ENCODE peak calls at places on chromosomes 7 and 10, in nine cellular contexts. W is RPMI8226; Q is GM23248; E is NT2/D1; H is posterior cingulate gyrus; N is CD4-positive, alpha-beta memory T cell; O is NB4; T is Calu3; Z is stimulated activated CD4-positive, alpha-beta T cell treated with anti-CD3 and anti-CD28 coated beads, TNF-alpha, amount 100 ng/mL, for 1 hour. P is an unnamed sample.

GRCh38 chr10:95327367-95327766 is 36.6 kb upstream of the PDLIM1 start:
- DNase-seq in Q (no peak), T (no peak), W (no peak), O (no peak), H (peak; percentile 33), N (no peak), Z (no peak), E (no peak), P (no peak)

GRCh38 chr7:17009007-17009719 is 127.4 kb upstream of the AGR3 start:
- DNase-seq in H (no peak), N (peak; percentile 42), Q (peak; percentile 50), T (no peak), O (peak; percentile 69), E (peak; percentile 18), W (no peak), Z (no peak), P (no peak)

GRCh38 chr7:92831716-92832622 is 4.4 kb downstream of the CDK6 start:
- DNase-seq in Q (peak; percentile 94), T (peak; percentile 8), O (peak; percentile 12), E (no peak), H (no peak), N (no peak), Z (no peak), W (peak; percentile 19), P (peak; percentile 18)

GRCh38 chr7:107945332-107945731 is 54.3 kb downstream of the DLD start:
- DNase-seq in T (no peak), E (no peak), H (no peak), Q (no peak), W (no peak), O (no peak), Z (no peak), N (no peak), P (no peak)

GRCh38 chr7:120486164-120486563 is 213.2 kb downstream of the KCND2 start:
- DNase-seq in E (no peak), Q (no peak), H (no peak), W (no peak), O (no peak), Z (no peak), N (no peak), T (no peak), P (no peak)

GRCh38 chr10:108789911-108790310 is 1133.4 kb downstream of the XPNPEP1 start:
- DNase-seq in Q (peak; percentile 89), T (no peak), W (no peak), N (no peak), H (no peak), O (no peak), Z (no peak), E (no peak), P (no peak)

GRCh38 chr10:69445094-69445493 is 6.2 kb upstream of the TSPAN15 start:
- DNase-seq in Q (peak; percentile 27), E (no peak), N (no peak), T (no peak), Z (no peak), O (no peak), H (no peak), W (no peak), P (no peak)

GRCh38 chr10:26960308-26960707 is 99.5 kb upstream of the ABI1 start:
- DNase-seq in Z (no peak), T (no peak), O (no peak), Q (peak; percentile 32), H (no peak), N (no peak), E (no peak), W (no peak), P (no peak)

GRCh38 chr10:78602201-78602917 is 466.4 kb upstream of the ZMIZ1 start:
- DNase-seq in T (no peak), O (no peak), Q (peak; percentile 19), N (no peak), W (no peak), H (no peak), Z (no peak), E (no peak), P (no peak)

GRCh38 chr7:29346574-29346973 is 152.0 kb downstream of the CHN2 start:
- DNase-seq in Q (no peak), T (no peak), E (no peak), Z (no peak), O (no peak), H (no peak), W (no peak), N (no peak), P (no peak)

GRCh38 chr7:80044796-80045195 is 89.8 kb upstream of the GNAI1 start:
- DNase-seq in T (no peak), Q (no peak), O (no peak), W (no peak), E (no peak), H (no peak), N (no peak), Z (no peak), P (no peak)

GRCh38 chr10:111516144-111516543 is 439.3 kb downstream of the ADRA2A start:
- DNase-seq in H (no peak), T (no peak), Z (no peak), Q (no peak), N (no peak), W (no peak), O (no peak), E (no peak), P (no peak)

GRCh38 chr10:47262606-47263295 is 37.2 kb upstream of the GDF10 start:
- DNase-seq in O (no peak), H (no peak), T (no peak), E (no peak), Z (no peak), Q (peak; percentile 43), N (no peak), W (no peak), P (no peak)

GRCh38 chr7:1354661-1355567 is 104.4 kb downstream of the MICALL2 start:
- DNase-seq in Q (no peak), W (no peak), N (no peak), Z (no peak), E (no peak), O (no peak), T (peak; percentile 34), H (no peak), P (no peak)

GRCh38 chr10:59668081-59668480 is 41.6 kb downstream of the SLC16A9 start:
- DNase-seq in W (no peak), N (no peak), Z (no peak), Q (no peak), O (no peak), E (no peak), T (no peak), H (no peak), P (no peak)

GRCh38 chr10:6171891-6172354 is 30.8 kb upstream of the PFKFB3 start:
- DNase-seq in Q (peak; percentile 98), W (no peak), N (no peak), Z (no peak), O (peak; percentile 87), E (no peak), T (no peak), H (peak; percentile 78), P (no peak)

GRCh38 chr10:104085801-104086400 is at the start of gene COL17A1:
- DNase-seq in E (no peak), O (no peak), T (no peak), Z (no peak), N (no peak), W (no peak), Q (no peak), H (no peak), P (no peak)

GRCh38 chr7:7805511-7806153 is 87.2 kb upstream of the RPA3 start:
- DNase-seq in Q (no peak), Z (no peak), T (no peak), N (no peak), H (no peak), E (no peak), W (no peak), O (no peak), P (no peak)

GRCh38 chr7:140810830-140811556 is 113.7 kb downstream of the BRAF start:
- DNase-seq in T (peak; percentile 71), H (no peak), Z (peak; percentile 27), E (peak; percentile 60), O (peak; percentile 79), Q (peak; percentile 72), W (peak; percentile 79), N (peak; percentile 64), P (peak; percentile 60)

GRCh38 chr10:3364768-3365480 is 192.3 kb upstream of the PITRM1 start:
- DNase-seq in H (no peak), W (no peak), T (peak; percentile 12), E (no peak), Z (no peak), N (no peak), Q (no peak), O (no peak), P (no peak)

GRCh38 chr7:48424731-48425130 is 253.5 kb downstream of the ABCA13 start:
- DNase-seq in E (no peak), T (peak; percentile 40), O (peak; percentile 40), N (no peak), Q (peak; percentile 16), H (no peak), Z (no peak), W (peak; percentile 40), P (no peak)

GRCh38 chr10:90589825-90590224 is 268.0 kb downstream of the HTR7 start:
- DNase-seq in W (no peak), Z (no peak), T (no peak), H (no peak), N (no peak), Q (no peak), O (no peak), E (no peak), P (no peak)

GRCh38 chr10:6918305-6918704 is 338.2 kb upstream of the PRKCQ start:
- DNase-seq in O (peak; percentile 79), W (peak; percentile 59), N (peak; percentile 44), H (peak; percentile 15), E (no peak), T (peak; percentile 24), Z (peak; percentile 10), Q (peak; percentile 24), P (peak; percentile 66)

GRCh38 chr10:51231754-51232153 is 157.5 kb downstream of the PRKG1 start:
- DNase-seq in N (no peak), E (no peak), Q (peak; percentile 55), H (no peak), Z (no peak), T (no peak), O (no peak), W (no peak), P (no peak)

GRCh38 chr7:53993205-53993604 is 549.0 kb upstream of the VSTM2A start:
- DNase-seq in W (no peak), Z (no peak), T (no peak), O (no peak), H (no peak), Q (no peak), N (no peak), E (no peak), P (no peak)

GRCh38 chr7:153090757-153091156 is 331.2 kb downstream of the ACTR3B start:
- DNase-seq in Q (no peak), E (no peak), O (no peak), N (no peak), H (no peak), W (no peak), Z (no peak), T (no peak), P (no peak)